ENCODE peak calls at places on chromosomes 7 and 10, in five cellular contexts. One of them, this sample, is unnamed.

GRCh38 chr10:15144788-15145187 is 23.7 kb downstream of the NMT2 start:
- DNase-seq in CD4-positive, alpha-beta T cell: no peak
- DNase-seq in CD14-positive monocyte: no peak
- DNase-seq in K562: no peak
- DNase-seq in NCI-H2029: no peak
- DNase-seq in this sample: no peak

GRCh38 chr7:54615-55014 is 137.8 kb upstream of the FAM20C start:
- DNase-seq in CD4-positive, alpha-beta T cell: no peak
- DNase-seq in CD14-positive monocyte: no peak
- DNase-seq in K562: no peak
- DNase-seq in NCI-H2029: no peak
- DNase-seq in this sample: no peak

GRCh38 chr10:116817780-116818343 is 31.4 kb upstream of the ENO4 start:
- DNase-seq in CD4-positive, alpha-beta T cell: no peak
- DNase-seq in CD14-positive monocyte: no peak
- DNase-seq in K562: no peak
- DNase-seq in NCI-H2029: no peak
- DNase-seq in this sample: no peak

GRCh38 chr7:23685770-23686169 is 5.8 kb downstream of the FAM221A start:
- DNase-seq in CD4-positive, alpha-beta T cell: no peak
- DNase-seq in CD14-positive monocyte: no peak
- DNase-seq in K562: no peak
- DNase-seq in NCI-H2029: no peak
- DNase-seq in this sample: no peak

GRCh38 chr7:41887446-41887845 is 184.6 kb upstream of the INHBA start:
- DNase-seq in CD4-positive, alpha-beta T cell: no peak
- DNase-seq in CD14-positive monocyte: no peak
- DNase-seq in K562: no peak
- DNase-seq in NCI-H2029: no peak
- DNase-seq in this sample: no peak

GRCh38 chr10:109393425-109393824 is 529.9 kb downstream of the XPNPEP1 start:
- DNase-seq in CD4-positive, alpha-beta T cell: no peak
- DNase-seq in CD14-positive monocyte: no peak
- DNase-seq in K562: no peak
- DNase-seq in NCI-H2029: no peak
- DNase-seq in this sample: no peak

GRCh38 chr7:101900103-101900502 is 82.7 kb downstream of the CUX1 start:
- DNase-seq in CD4-positive, alpha-beta T cell: no peak
- DNase-seq in CD14-positive monocyte: no peak
- DNase-seq in K562: no peak
- DNase-seq in NCI-H2029: no peak
- DNase-seq in this sample: no peak

GRCh38 chr10:70198696-70199466 is 28.6 kb upstream of the SAR1A start:
- DNase-seq in CD4-positive, alpha-beta T cell: no peak
- DNase-seq in CD14-positive monocyte: no peak
- DNase-seq in K562: no peak
- DNase-seq in NCI-H2029: no peak
- DNase-seq in this sample: no peak

GRCh38 chr7:70325509-70326101 is 727.3 kb downstream of the AUTS2 start:
- DNase-seq in CD4-positive, alpha-beta T cell: no peak
- DNase-seq in CD14-positive monocyte: no peak
- DNase-seq in K562: peak
- DNase-seq in NCI-H2029: no peak
- DNase-seq in this sample: no peak

GRCh38 chr10:70832852-70833542 is 17.2 kb downstream of the SGPL1 start:
- DNase-seq in CD4-positive, alpha-beta T cell: no peak
- DNase-seq in CD14-positive monocyte: no peak
- DNase-seq in K562: no peak
- DNase-seq in NCI-H2029: no peak
- DNase-seq in this sample: no peak

GRCh38 chr10:125641398-125641797 is 41.6 kb downstream of the TEX36 start:
- DNase-seq in CD4-positive, alpha-beta T cell: no peak
- DNase-seq in CD14-positive monocyte: no peak
- DNase-seq in K562: no peak
- DNase-seq in NCI-H2029: no peak
- DNase-seq in this sample: no peak

GRCh38 chr10:43671659-43672555 is 23.2 kb upstream of the ZNF32 start:
- DNase-seq in CD4-positive, alpha-beta T cell: peak
- DNase-seq in CD14-positive monocyte: no peak
- DNase-seq in K562: peak
- DNase-seq in NCI-H2029: no peak
- DNase-seq in this sample: peak

GRCh38 chr10:62373995-62374861 is at the start of gene ZNF365:
- DNase-seq in CD4-positive, alpha-beta T cell: peak
- DNase-seq in CD14-positive monocyte: no peak
- DNase-seq in K562: no peak
- DNase-seq in NCI-H2029: no peak
- DNase-seq in this sample: peak

GRCh38 chr7:127514499-127514898 is 70.9 kb downstream of the GCC1 start:
- DNase-seq in CD4-positive, alpha-beta T cell: no peak
- DNase-seq in CD14-positive monocyte: no peak
- DNase-seq in K562: no peak
- DNase-seq in NCI-H2029: no peak
- DNase-seq in this sample: no peak

GRCh38 chr10:28906934-28907333 is 229.6 kb downstream of the BAMBI start:
- DNase-seq in CD4-positive, alpha-beta T cell: no peak
- DNase-seq in CD14-positive monocyte: no peak
- DNase-seq in K562: no peak
- DNase-seq in NCI-H2029: no peak
- DNase-seq in this sample: no peak

GRCh38 chr7:4951903-4952636 is 6.9 kb downstream of the MMD2 start:
- DNase-seq in CD4-positive, alpha-beta T cell: no peak
- DNase-seq in CD14-positive monocyte: no peak
- DNase-seq in K562: peak
- DNase-seq in NCI-H2029: no peak
- DNase-seq in this sample: no peak

GRCh38 chr10:87761892-87762291 is 56.1 kb downstream of the ATAD1 start:
- DNase-seq in CD4-positive, alpha-beta T cell: no peak
- DNase-seq in CD14-positive monocyte: peak
- DNase-seq in K562: no peak
- DNase-seq in NCI-H2029: no peak
- DNase-seq in this sample: no peak